ENCODE peak calls at places on chromosomes 16 and 17, in ten cellular contexts. X, E, O, T, M, R, B, I, Q and F are unnamed samples.

GRCh38 chr16:52577130-52577706 is 30.3 kb upstream of the TOX3 start:
- DNase-seq in X (no peak), E (no peak), O (no peak), T (no peak), M (no peak), R (no peak), B (no peak), I (no peak), Q (no peak), F (no peak)

GRCh38 chr17:75619506-75620431 is 13.5 kb upstream of the SMIM5 start:
- DNase-seq in X (peak), E (no peak), O (no peak), T (no peak), M (no peak), R (peak), B (no peak), I (peak), Q (no peak), F (no peak)

GRCh38 chr17:64401941-64402340 is 11.3 kb upstream of the PECAM1 start:
- DNase-seq in X (no peak), E (peak), O (no peak), T (no peak), M (no peak), R (no peak), B (no peak), I (no peak), Q (no peak), F (no peak)

GRCh38 chr17:67504182-67504581 is 127.1 kb downstream of the PITPNC1 start:
- DNase-seq in X (no peak), E (no peak), O (no peak), T (no peak), M (no peak), R (no peak), B (no peak), I (no peak), Q (no peak), F (no peak)

GRCh38 chr16:3651461-3652372 is 2.8 kb upstream of the DNASE1 start:
- DNase-seq in X (no peak), E (peak), O (no peak), T (peak), M (peak), R (no peak), B (peak), I (no peak), Q (no peak), F (no peak)

GRCh38 chr16:88614818-88615580 is 23.4 kb upstream of the IL17C start:
- DNase-seq in X (no peak), E (no peak), O (no peak), T (no peak), M (no peak), R (no peak), B (no peak), I (no peak), Q (no peak), F (no peak)

GRCh38 chr16:70793851-70794502 is 7.0 kb downstream of the VAC14 start:
- DNase-seq in X (no peak), E (no peak), O (no peak), T (no peak), M (no peak), R (no peak), B (no peak), I (no peak), Q (no peak), F (no peak)

GRCh38 chr16:25012525-25012991 is 2.6 kb downstream of the ARHGAP17 start:
- DNase-seq in X (peak), E (no peak), O (no peak), T (no peak), M (peak), R (no peak), B (no peak), I (no peak), Q (no peak), F (no peak)

GRCh38 chr17:55454906-55455474 is 33.4 kb upstream of the MMD start:
- DNase-seq in X (peak), E (no peak), O (no peak), T (no peak), M (no peak), R (no peak), B (no peak), I (no peak), Q (no peak), F (no peak)

GRCh38 chr16:25478476-25478875 is 213.3 kb upstream of the HS3ST4 start:
- DNase-seq in X (no peak), E (no peak), O (no peak), T (no peak), M (peak), R (no peak), B (no peak), I (no peak), Q (no peak), F (no peak)

GRCh38 chr17:59561042-59561441 is 4.4 kb upstream of the DHX40 start:
- DNase-seq in X (peak), E (no peak), O (no peak), T (no peak), M (no peak), R (no peak), B (no peak), I (peak), Q (no peak), F (no peak)

GRCh38 chr16:46715769-46716305 is 26.4 kb downstream of the ORC6 start:
- DNase-seq in X (no peak), E (no peak), O (no peak), T (no peak), M (no peak), R (no peak), B (no peak), I (no peak), Q (no peak), F (no peak)

GRCh38 chr17:30970757-30971567 is at the start of gene RNF135:
- DNase-seq in X (peak), E (peak), O (peak), T (peak), M (peak), R (peak), B (peak), I (peak), Q (peak), F (peak)

GRCh38 chr16:50602531-50603205 is 54.5 kb downstream of the NKD1 start:
- DNase-seq in X (no peak), E (no peak), O (no peak), T (no peak), M (no peak), R (no peak), B (no peak), I (no peak), Q (no peak), F (no peak)

GRCh38 chr17:8189041-8189710 is 804 bp downstream of the BORCS6 start:
- DNase-seq in X (peak), E (peak), O (no peak), T (no peak), M (peak), R (no peak), B (peak), I (peak), Q (no peak), F (no peak)

GRCh38 chr16:50627419-50627818 is 53.7 kb downstream of the SNX20 start:
- DNase-seq in X (peak), E (peak), O (no peak), T (no peak), M (peak), R (no peak), B (no peak), I (no peak), Q (no peak), F (no peak)

GRCh38 chr17:30570596-30571265 is 93.5 kb downstream of the GOSR1 start:
- DNase-seq in X (no peak), E (no peak), O (no peak), T (no peak), M (no peak), R (peak), B (peak), I (no peak), Q (no peak), F (peak)

GRCh38 chr16:54193656-54194007 is 93.0 kb downstream of the IRX3 start:
- DNase-seq in X (peak), E (peak), O (peak), T (peak), M (peak), R (peak), B (peak), I (peak), Q (peak), F (peak)

GRCh38 chr17:57294075-57294474 is 37.8 kb downstream of the MSI2 start:
- DNase-seq in X (no peak), E (no peak), O (no peak), T (no peak), M (no peak), R (no peak), B (no peak), I (no peak), Q (no peak), F (no peak)

GRCh38 chr17:64185101-64185500 is 55.2 kb upstream of the ERN1 start:
- DNase-seq in X (no peak), E (no peak), O (no peak), T (no peak), M (no peak), R (no peak), B (no peak), I (no peak), Q (no peak), F (no peak)

GRCh38 chr17:2266045-2266864 is 37.3 kb downstream of the SMG6 start:
- DNase-seq in X (no peak), E (no peak), O (peak), T (no peak), M (no peak), R (no peak), B (no peak), I (no peak), Q (no peak), F (no peak)

GRCh38 chr16:85554791-85555548 is 58.2 kb upstream of the GSE1 start:
- DNase-seq in X (peak), E (peak), O (peak), T (no peak), M (peak), R (peak), B (peak), I (no peak), Q (no peak), F (peak)

GRCh38 chr17:77382356-77382911 is 241.7 kb downstream of the SEC14L1 start:
- DNase-seq in X (no peak), E (no peak), O (no peak), T (no peak), M (no peak), R (no peak), B (no peak), I (peak), Q (no peak), F (no peak)

GRCh38 chr17:68514809-68515208 is 2.6 kb downstream of the PRKAR1A start:
- DNase-seq in X (peak), E (no peak), O (no peak), T (no peak), M (no peak), R (no peak), B (no peak), I (no peak), Q (no peak), F (no peak)